ENCODE peak calls at places on chromosomes 6 and 20, in seven cellular contexts. D, R, V, Q, P, L and B are unnamed samples.

GRCh38 chr6:104896914-104897313 is 37.2 kb upstream of the HACE1 start:
- DNase-seq in D (no peak), R (no peak), V (no peak), Q (no peak), P (no peak), L (no peak), B (peak)

GRCh38 chr6:81561071-81561564 is 191.4 kb downstream of the TENT5A start:
- DNase-seq in D (no peak), R (no peak), V (peak), Q (peak), P (no peak), L (no peak), B (no peak)

GRCh38 chr20:23361108-23361650 is 803 bp upstream of the GZF1 start:
- DNase-seq in D (no peak), R (no peak), V (peak), Q (no peak), P (no peak), L (no peak), B (peak)

GRCh38 chr20:33005908-33006775 is 1.4 kb upstream of the BPIFB2 start:
- DNase-seq in D (no peak), R (no peak), V (peak), Q (no peak), P (no peak), L (no peak), B (no peak)

GRCh38 chr6:35213824-35214756 is at the start of gene SCUBE3:
- DNase-seq in D (no peak), R (no peak), V (no peak), Q (no peak), P (peak), L (peak), B (peak)

GRCh38 chr6:135962731-135963130 is 111.2 kb downstream of the PDE7B start:
- DNase-seq in D (no peak), R (no peak), V (no peak), Q (no peak), P (no peak), L (no peak), B (peak)

GRCh38 chr6:42454428-42454791 is 2.7 kb upstream of the TRERF1 start:
- DNase-seq in D (no peak), R (no peak), V (no peak), Q (no peak), P (no peak), L (peak), B (no peak)

GRCh38 chr20:25279403-25279802 is 31.5 kb downstream of the PYGB start:
- DNase-seq in D (no peak), R (peak), V (no peak), Q (no peak), P (no peak), L (no peak), B (peak)

GRCh38 chr6:15285682-15286294 is 39.9 kb downstream of the JARID2 start:
- DNase-seq in D (no peak), R (no peak), V (no peak), Q (no peak), P (no peak), L (no peak), B (no peak)

GRCh38 chr20:49717693-49718092 is 4.0 kb upstream of the B4GALT5 start:
- DNase-seq in D (no peak), R (no peak), V (peak), Q (peak), P (no peak), L (no peak), B (no peak)

GRCh38 chr6:136086686-136087085 is 163.4 kb downstream of the MTFR2 start:
- DNase-seq in D (no peak), R (no peak), V (no peak), Q (no peak), P (no peak), L (no peak), B (no peak)

GRCh38 chr20:57395111-57395959 is 4.1 kb downstream of the RBM38 start:
- DNase-seq in D (no peak), R (peak), V (no peak), Q (no peak), P (peak), L (peak), B (peak)

GRCh38 chr20:9916776-9917175 is 77.9 kb upstream of the PAK5 start:
- DNase-seq in D (no peak), R (no peak), V (no peak), Q (no peak), P (no peak), L (no peak), B (no peak)

GRCh38 chr6:168905451-168906090 is 348.1 kb downstream of the THBS2 start:
- DNase-seq in D (no peak), R (no peak), V (no peak), Q (no peak), P (no peak), L (no peak), B (peak)

GRCh38 chr6:122622404-122622938 is 12.3 kb downstream of the PKIB start:
- DNase-seq in D (no peak), R (no peak), V (no peak), Q (no peak), P (no peak), L (no peak), B (no peak)

GRCh38 chr6:159190460-159190859 is 21.3 kb downstream of the FNDC1 start:
- DNase-seq in D (no peak), R (no peak), V (no peak), Q (no peak), P (no peak), L (no peak), B (no peak)

GRCh38 chr20:23231561-23232218 is 118.9 kb upstream of the NXT1 start:
- DNase-seq in D (no peak), R (no peak), V (peak), Q (no peak), P (no peak), L (no peak), B (peak)

GRCh38 chr6:1321715-1322114 is 9.8 kb downstream of the FOXQ1 start:
- DNase-seq in D (no peak), R (no peak), V (no peak), Q (no peak), P (no peak), L (no peak), B (peak)

GRCh38 chr6:6455272-6455671 is 133.2 kb upstream of the LY86 start:
- DNase-seq in D (no peak), R (no peak), V (no peak), Q (no peak), P (no peak), L (no peak), B (peak)

GRCh38 chr6:40550096-40550731 is 37.0 kb downstream of the LRFN2 start:
- DNase-seq in D (peak), R (no peak), V (peak), Q (peak), P (peak), L (peak), B (peak)

GRCh38 chr6:79076160-79076559 is 1.9 kb downstream of the PHIP start:
- DNase-seq in D (no peak), R (no peak), V (peak), Q (no peak), P (no peak), L (no peak), B (peak)

GRCh38 chr6:136011475-136011874 is 160.0 kb downstream of the PDE7B start:
- DNase-seq in D (no peak), R (no peak), V (no peak), Q (no peak), P (no peak), L (no peak), B (peak)

GRCh38 chr6:40536442-40536841 is 50.7 kb downstream of the LRFN2 start:
- DNase-seq in D (no peak), R (no peak), V (peak), Q (no peak), P (peak), L (peak), B (no peak)

DNA sequence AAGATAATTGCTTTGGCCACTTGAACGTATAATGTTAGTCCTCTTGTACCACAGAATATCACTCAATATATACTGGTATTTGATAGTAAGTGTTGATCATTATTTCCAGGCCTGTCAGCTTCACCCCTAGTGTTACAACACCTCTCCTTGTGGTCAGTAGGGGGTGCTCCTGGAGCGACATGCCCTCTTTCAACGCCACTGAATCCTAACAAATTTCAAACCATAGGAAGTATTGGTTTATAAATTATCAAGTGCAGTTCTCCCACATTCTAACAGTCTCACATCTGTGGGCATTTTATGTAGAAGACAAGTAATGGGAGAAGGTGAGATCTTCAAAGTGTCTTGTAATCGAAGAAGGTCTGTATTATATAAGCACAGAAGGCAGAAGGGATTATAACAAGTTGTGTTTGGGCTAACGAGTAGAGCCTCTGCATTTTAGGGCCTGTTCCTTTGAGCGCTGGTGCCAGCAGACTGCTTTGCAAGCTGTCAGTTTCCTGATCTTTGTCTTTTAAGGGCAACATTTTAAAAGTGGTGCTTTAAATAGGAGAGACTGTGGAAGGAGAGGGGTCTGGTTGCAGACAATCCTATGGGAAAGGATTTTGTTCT is 57.1 kb upstream of the CEP162 start:
- DNase-seq in D (no peak), R (no peak), V (peak), Q (peak), P (no peak), L (peak), B (peak)
- TF ChIP-seq CTCF in D (peak), R (no peak), V (peak), Q (peak), P (peak), L (peak), B (peak)

GRCh38 chr6:16326971-16327776 is 88.8 kb downstream of the GMPR start:
- DNase-seq in D (no peak), R (no peak), V (no peak), Q (no peak), P (no peak), L (no peak), B (no peak)
- TF ChIP-seq CTCF in D (no peak), R (no peak), V (no peak), Q (no peak), P (no peak), L (no peak), B (no peak)

GRCh38 chr6:32087574-32088486 is 21.3 kb downstream of the TNXB start:
- DNase-seq in D (no peak), R (peak), V (peak), Q (peak), P (peak), L (peak), B (peak)
- TF ChIP-seq CTCF in D (peak), R (peak), V (peak), Q (peak), P (peak), L (peak), B (peak)

DNA sequence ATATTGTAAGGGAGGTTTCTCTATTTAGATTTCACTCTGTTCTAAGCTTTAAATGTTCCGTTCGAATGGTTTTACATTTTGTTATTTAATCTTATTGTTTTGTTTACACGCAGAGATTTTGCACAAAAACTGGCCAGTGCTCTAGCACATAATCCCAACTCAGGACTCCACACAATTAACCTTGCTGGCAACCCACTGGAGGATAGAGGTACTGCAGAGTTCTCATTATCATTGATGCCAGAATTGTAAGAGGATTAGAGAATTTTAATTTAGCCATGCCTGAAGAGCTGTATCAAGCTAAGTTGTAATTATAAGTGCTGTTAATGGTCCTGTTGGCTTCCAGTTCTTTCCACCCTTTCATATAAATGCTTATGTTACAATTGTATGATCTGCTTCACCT is 179.7 kb upstream of the SCGN start:
- DNase-seq in D (no peak), R (no peak), V (no peak), Q (no peak), P (no peak), L (peak), B (no peak)
- TF ChIP-seq CTCF in D (no peak), R (no peak), V (no peak), Q (no peak), P (peak), L (peak), B (peak)

GRCh38 chr6:44076366-44077200 is 50.7 kb downstream of the MRPL14 start:
- DNase-seq in D (no peak), R (peak), V (no peak), Q (no peak), P (peak), L (peak), B (no peak)
- TF ChIP-seq CTCF in D (no peak), R (no peak), V (peak), Q (no peak), P (no peak), L (no peak), B (no peak)